ENCODE peak calls at places on chromosomes 16 and 17, in nine cellular contexts. B is spleen, E is uterus, K is stomach, L is sigmoid colon, I is endothelial cell of umbilical vein, J is testis, D is esophagus squamous epithelium, X is adrenal gland. V is an unnamed sample. For H3K4me1 and H3K27me3, the result is how much of the 10 kb centered on the place peaks cover.

GRCh38 chr16:77594057-77594456 is 128.3 kb upstream of the NUDT7 start:
- DNase-seq in J (no peak), K (no peak), L (no peak), X (no peak), E (no peak), D (no peak), I (peak), B (no peak), V (no peak)

GRCh38 chr16:65409505-65409904 is 287.6 kb upstream of the CDH11 start:
- DNase-seq in I (peak), E (no peak), B (no peak), D (no peak), J (no peak), K (no peak), L (no peak), X (no peak), V (no peak)

GRCh38 chr16:57897053-57897784 is 73.7 kb downstream of the CNGB1 start:
- DNase-seq in J (no peak), B (no peak), X (no peak), K (no peak), D (no peak), I (no peak), E (no peak), L (no peak), V (no peak)

GRCh38 chr16:70691223-70692129 is 5.6 kb upstream of the MTSS2 start:
- DNase-seq in K (peak), L (peak), X (peak), I (peak), E (peak), D (no peak), J (no peak), B (no peak), V (peak)

GRCh38 chr17:38672788-38673713 is 1.7 kb downstream of the EPOP start:
- DNase-seq in B (peak), K (no peak), I (no peak), E (no peak), L (no peak), X (no peak), D (no peak), J (no peak), V (no peak)

GRCh38 chr17:68509151-68510057 is 2.8 kb upstream of the PRKAR1A start:
- DNase-seq in K (no peak), B (peak), I (peak), X (peak), E (no peak), D (no peak), L (peak), J (peak), V (peak)

GRCh38 chr16:57357330-57358151 is 1.0 kb upstream of the CCL22 start:
- DNase-seq in I (no peak), L (no peak), E (no peak), B (no peak), D (no peak), K (peak), X (no peak), J (no peak), V (no peak)

GRCh38 chr17:52419256-52419655 is 260.7 kb upstream of the CA10 start:
- DNase-seq in I (no peak), E (no peak), K (peak), J (peak), X (peak), L (no peak), D (no peak), B (no peak), V (no peak)

GRCh38 chr17:39027037-39027436 is 59.8 kb upstream of the FBXO47 start:
- DNase-seq in B (no peak), E (peak), K (peak), X (peak), J (peak), D (no peak), L (peak), I (no peak), V (peak)

GRCh38 chr17:77863814-77864161 is 94.7 kb upstream of the TNRC6C start:
- DNase-seq in I (no peak), X (no peak), D (no peak), E (peak), B (peak), L (no peak), K (no peak), J (peak), V (no peak)

GRCh38 chr16:19672378-19672777 is 45.6 kb downstream of the KNOP1 start:
- DNase-seq in X (no peak), J (no peak), E (no peak), B (no peak), D (no peak), I (no peak), K (no peak), L (no peak), V (no peak)

GRCh38 chr16:48102083-48103008 is 53.4 kb downstream of the ABCC12 start:
- DNase-seq in K (no peak), D (no peak), E (no peak), B (no peak), J (no peak), I (no peak), L (no peak), X (no peak), V (no peak)

GRCh38 chr16:88389191-88389590 is 6.4 kb downstream of the ZNF469 start:
- DNase-seq in K (no peak), I (no peak), X (no peak), J (no peak), B (no peak), L (no peak), E (no peak), D (no peak), V (no peak)

GRCh38 chr16:57166951-57167350 is 18.9 kb downstream of the PSME3IP1 start:
- DNase-seq in E (no peak), X (no peak), I (no peak), L (peak), B (no peak), K (no peak), J (no peak), D (no peak), V (no peak)

GRCh38 chr17:32483451-32484019 is 3.3 kb upstream of the CDK5R1 start:
- DNase-seq in J (peak), D (no peak), B (peak), K (peak), X (peak), E (peak), I (peak), L (peak), V (peak)

GRCh38 chr17:74646231-74646630 is 22.7 kb upstream of the CD300E start:
- DNase-seq in K (no peak), J (no peak), D (no peak), I (no peak), X (no peak), E (no peak), B (no peak), L (no peak), V (no peak)

GRCh38 chr17:38512473-38513058 is 84.3 kb downstream of the ARHGAP23 start:
- DNase-seq in B (no peak), X (no peak), I (no peak), K (no peak), J (no peak), E (no peak), L (no peak), D (no peak), V (no peak)

GRCh38 chr17:18246880-18247612 is 11.5 kb downstream of the FLII start:
- DNase-seq in E (peak), K (peak), L (peak), J (peak), B (peak), D (no peak), I (peak), X (peak), V (no peak)

GRCh38 chr17:38653679-38654078 is 21.1 kb downstream of the EPOP start:
- DNase-seq in B (no peak), D (no peak), I (no peak), K (no peak), X (no peak), L (no peak), E (no peak), J (no peak), V (no peak)

GRCh38 chr17:11506635-11507034 is 91.6 kb upstream of the DNAH9 start:
- DNase-seq in I (no peak), X (peak), J (peak), K (no peak), B (no peak), E (no peak), L (no peak), D (no peak), V (no peak)

GRCh38 chr17:58276423-58276822 is 4.3 kb downstream of the MPO start:
- DNase-seq in X (no peak), E (no peak), I (no peak), J (no peak), K (no peak), B (peak), D (no peak), L (no peak), V (no peak)

GRCh38 chr16:68754117-68754792 is 17.2 kb downstream of the CDH1 start:
- DNase-seq in D (no peak), I (no peak), X (no peak), J (no peak), E (no peak), K (no peak), B (no peak), L (no peak), V (no peak)

GRCh38 chr17:28645576-28645939 is 600 bp upstream of the BLTP2 start:
- DNase-seq in B (no peak), D (no peak), E (no peak), I (no peak), L (peak), J (peak), K (no peak), X (no peak), V (no peak)
- TF ChIP-seq POLR2A in B (no peak), D (no peak), E (no peak), I (no peak), L (no peak), J (no peak), K (no peak), X (no peak), V (no peak)

GRCh38 chr17:43774304-43775250 is 4.2 kb downstream of the DUSP3 start:
- DNase-seq in B (peak), L (no peak), J (no peak), E (no peak), X (no peak), D (no peak), K (no peak), I (no peak), V (peak)
- H3K4me1 ChIP-seq in B (under half), L (half or more), J (under half), E (under half), X (under half), D (half or more), K (half or more), I (under half), V (half or more)

DNA sequence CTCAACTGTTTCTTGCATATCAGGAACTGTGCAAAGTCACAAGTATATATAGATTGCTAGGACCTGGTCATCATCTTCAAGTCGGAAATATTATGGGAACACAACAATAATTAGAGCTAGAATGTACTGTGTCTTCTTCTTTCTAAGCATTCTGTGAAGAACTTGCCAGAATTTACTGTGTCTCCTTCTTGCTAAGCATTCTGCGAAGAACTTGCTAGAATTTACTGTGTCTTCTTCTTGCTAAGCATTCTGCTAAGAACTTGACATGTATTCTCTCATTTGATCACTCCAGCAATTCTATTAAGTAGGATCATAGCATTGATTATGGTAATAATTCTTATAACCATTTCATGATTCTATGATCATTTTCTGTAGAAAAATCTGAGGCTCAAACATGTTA is 231.7 kb downstream of the FOXL1 start:
- DNase-seq in X (no peak), B (no peak), L (no peak), I (no peak), D (no peak), E (no peak), K (no peak), J (no peak), V (no peak)
- H3K27me3 ChIP-seq in X (under half), B (under half), L (under half), I (under half), D (under half), E (under half), K (half or more), J (under half), V (under half)

DNA sequence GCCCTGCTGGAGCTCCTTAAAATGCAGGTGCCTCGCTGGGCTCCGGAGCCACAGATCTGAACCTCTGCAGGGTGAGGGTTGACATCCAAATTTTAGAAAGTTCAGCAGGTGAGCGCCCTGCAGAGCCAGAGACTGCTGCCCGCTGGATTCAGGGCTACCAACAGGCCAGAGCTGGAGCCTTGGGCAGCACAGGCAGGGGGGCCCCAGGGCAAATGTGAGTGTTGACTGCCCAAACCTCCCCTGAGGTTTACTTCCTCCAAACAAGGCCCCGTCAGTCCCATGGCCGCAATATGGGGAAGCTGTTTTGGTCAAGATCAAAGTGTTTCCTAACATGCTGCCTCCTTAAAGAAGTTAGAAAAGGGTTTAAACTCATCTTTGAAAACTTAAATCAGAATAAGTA is 28.0 kb downstream of the ZDHHC7 start:
- DNase-seq in L (no peak), J (no peak), I (no peak), K (no peak), D (no peak), E (no peak), X (no peak), B (peak), V (no peak)
- TF ChIP-seq POLR2A in L (no peak), J (no peak), I (no peak), K (no peak), D (no peak), E (no peak), X (no peak), B (no peak), V (no peak)

GRCh38 chr17:2198917-2199316 is 104.7 kb downstream of the SMG6 start:
- DNase-seq in J (no peak), D (no peak), L (no peak), B (no peak), K (no peak), I (no peak), X (no peak), E (no peak), V (no peak)

GRCh38 chr17:2195729-2196128 is 107.9 kb downstream of the SMG6 start:
- DNase-seq in K (no peak), E (no peak), D (no peak), I (no peak), X (no peak), J (no peak), L (no peak), B (no peak), V (no peak)

GRCh38 chr17:2192367-2193028 is 111.1 kb downstream of the SMG6 start:
- DNase-seq in K (no peak), J (no peak), I (peak), E (no peak), X (no peak), B (peak), L (no peak), D (no peak), V (no peak)

GRCh38 chr17:2194778-2195417 is 108.7 kb downstream of the SMG6 start:
- DNase-seq in I (no peak), L (no peak), X (no peak), J (no peak), B (no peak), K (no peak), D (no peak), E (no peak), V (no peak)

GRCh38 chr17:2197271-2197670 is 106.3 kb downstream of the SMG6 start:
- DNase-seq in L (no peak), I (no peak), J (peak), X (no peak), B (no peak), K (no peak), D (no peak), E (no peak), V (no peak)
- H3K4me1 ChIP-seq in L (under half), I (under half), J (under half), X (under half), B (under half), K (under half), D (under half), E (under half), V (under half)

GRCh38 chr16:52573365-52574104 is 26.6 kb upstream of the TOX3 start:
- DNase-seq in J (no peak), I (no peak), B (no peak), L (no peak), E (no peak), X (no peak), D (no peak), K (peak), V (no peak)
- H3K27me3 ChIP-seq in J (under half), I (under half), B (under half), L (under half), E (under half), X (under half), D (under half), K (under half), V (under half)

DNA sequence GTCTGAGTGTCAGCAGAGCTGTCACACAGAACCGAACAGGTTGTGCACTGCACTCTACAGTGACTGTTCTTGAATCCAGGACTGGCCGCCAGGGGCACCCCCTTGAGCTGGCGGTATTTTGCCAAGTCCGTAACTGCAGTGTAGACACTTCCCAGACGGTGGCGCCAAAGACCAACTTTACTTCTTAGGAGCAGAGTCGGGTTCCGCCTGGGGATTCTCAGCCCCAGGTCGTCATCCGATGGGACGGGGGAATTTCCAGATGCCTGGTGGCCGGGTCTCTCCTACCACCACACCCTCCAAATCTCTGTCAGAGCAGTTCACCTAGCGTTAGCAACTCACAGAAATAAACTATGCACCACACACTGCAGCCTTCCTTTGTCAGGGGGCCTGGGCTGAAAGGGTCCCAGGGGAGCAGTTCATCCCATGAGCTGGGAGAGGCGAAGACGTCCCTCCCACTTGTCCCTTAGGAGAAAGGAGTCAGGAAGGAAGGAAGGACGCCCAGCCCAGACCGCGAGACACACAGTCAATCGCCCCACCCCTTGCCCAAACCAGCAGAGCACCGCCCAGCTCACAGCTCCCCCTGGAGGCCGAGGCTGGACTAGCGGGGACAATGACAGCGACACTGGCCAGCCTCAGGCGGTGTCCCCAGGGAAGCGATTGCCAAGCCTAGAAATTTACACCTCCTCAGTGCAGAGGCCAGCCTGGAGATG is 7.4 kb upstream of the RIPOR1 start:
- DNase-seq in J (peak), X (peak), B (peak), K (peak), L (peak), D (peak), E (peak), I (peak), V (peak)
- TF ChIP-seq POLR2A in J (no peak), X (peak), B (no peak), K (no peak), L (no peak), D (no peak), E (no peak), I (peak), V (peak)

DNA sequence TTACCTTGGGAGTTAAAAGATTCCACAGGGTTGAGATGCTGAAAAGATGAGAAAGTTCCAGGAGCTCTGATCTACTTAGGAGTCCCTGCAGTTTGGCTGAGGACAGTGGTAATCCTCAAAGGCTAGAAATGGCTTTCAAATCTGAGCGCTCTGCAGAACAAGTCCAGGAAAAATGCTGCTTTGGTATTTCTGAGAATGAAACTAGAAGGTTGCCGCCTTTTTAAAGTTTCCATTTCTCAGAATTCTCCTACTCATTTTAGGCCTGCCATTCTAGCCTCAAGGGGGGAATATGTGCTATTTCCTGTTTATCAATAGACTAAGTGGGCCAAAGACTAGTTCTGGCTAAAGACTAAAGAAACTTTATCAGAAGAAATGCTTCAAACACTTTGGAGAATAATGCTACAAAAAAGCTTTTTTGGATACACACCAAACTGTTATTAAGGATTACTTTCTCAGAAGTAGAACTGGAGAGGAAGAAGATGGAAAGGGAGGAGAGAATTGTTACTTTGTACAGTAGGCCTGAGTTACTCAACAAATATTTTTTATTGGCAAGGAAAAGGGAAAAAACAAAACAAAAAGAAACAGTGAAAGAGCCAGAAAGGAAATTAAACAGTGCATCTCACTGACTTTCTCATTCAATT is at the start of gene SLFN12L:
- DNase-seq in K (no peak), X (no peak), E (no peak), L (no peak), B (no peak), I (peak), D (no peak), J (no peak), V (no peak)
- H3K4me1 ChIP-seq in K (under half), X (under half), E (under half), L (under half), B (under half), I (under half), D (under half), J (under half), V (under half)

DNA sequence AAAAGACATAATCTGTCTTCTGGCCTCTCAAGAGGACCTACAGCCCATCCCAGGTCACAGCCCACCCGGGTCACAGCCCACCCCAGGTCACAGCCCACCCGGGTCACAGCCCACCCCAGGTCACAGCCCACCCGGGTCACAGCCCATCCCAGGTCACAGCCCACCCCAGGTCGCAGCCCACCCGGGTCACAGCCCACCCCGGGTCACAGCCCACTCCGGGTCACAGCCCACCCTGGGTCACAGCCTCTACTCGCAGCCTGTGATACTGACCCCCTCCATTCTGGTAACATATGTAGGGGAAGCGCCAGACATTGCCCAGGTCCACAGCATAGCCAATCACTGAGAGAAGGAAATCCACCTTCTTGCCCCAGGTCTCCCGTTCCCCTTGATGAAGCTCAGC is 14.2 kb downstream of the SLC6A4 start:
- DNase-seq in J (no peak), B (peak), X (no peak), E (no peak), L (no peak), K (no peak), D (no peak), I (no peak), V (no peak)
- H3K27me3 ChIP-seq in J (under half), B (under half), X (under half), E (under half), L (under half), K (under half), D (under half), I (under half), V (under half)

GRCh38 chr17:21296097-21297025 is 11.8 kb downstream of the MAP2K3 start:
- DNase-seq in E (no peak), I (no peak), K (peak), X (no peak), L (peak), D (no peak), B (no peak), J (no peak), V (no peak)
- TF ChIP-seq POLR2A in E (no peak), I (no peak), K (no peak), X (no peak), L (no peak), D (no peak), B (no peak), J (no peak), V (no peak)